ENCODE peak calls at places on chromosome 18, in four cellular contexts. F, P, U and Q are unnamed samples.

GRCh38 chr18:48761582-48761981 is 189.2 kb downstream of the SMAD7 start:
- DNase-seq in U (no peak), F (no peak), P (no peak), Q (no peak)

GRCh38 chr18:13564579-13564978 is 161.8 kb downstream of the FAM210A start:
- DNase-seq in P (peak; percentile 54), F (peak; percentile 3), U (peak; percentile 70), Q (peak; percentile 70)

GRCh38 chr18:76620326-76620813 is 125.3 kb upstream of the ZNF516 start:
- DNase-seq in F (peak; percentile 72), P (peak; percentile 47), U (peak; percentile 64), Q (peak; percentile 91)

GRCh38 chr18:70553245-70553960 is 264.6 kb downstream of the SOCS6 start:
- DNase-seq in F (peak; percentile 24), U (no peak), P (no peak), Q (no peak)

GRCh38 chr18:10205136-10205535 is 249.3 kb upstream of the APCDD1 start:
- DNase-seq in U (no peak), P (no peak), F (no peak), Q (peak; percentile 62)

GRCh38 chr18:13611058-13611615 is 115.2 kb downstream of the FAM210A start:
- DNase-seq in U (peak; percentile 67), P (no peak), F (peak; percentile 2), Q (peak; percentile 86)

GRCh38 chr18:45631077-45631476 is 15.8 kb downstream of the SLC14A2 start:
- DNase-seq in F (no peak), U (no peak), P (no peak), Q (no peak)

GRCh38 chr18:59932401-59932800 is 32.6 kb downstream of the PMAIP1 start:
- DNase-seq in P (no peak), F (no peak), U (no peak), Q (no peak)

GRCh38 chr18:2826581-2826980 is 20.2 kb upstream of the EMILIN2 start:
- DNase-seq in F (no peak), P (no peak), U (no peak), Q (peak; percentile 61)

GRCh38 chr18:78583739-78584066 is 395.9 kb upstream of the SALL3 start:
- DNase-seq in U (no peak), P (no peak), F (no peak), Q (no peak)

GRCh38 chr18:12703714-12704113 is 872 bp downstream of the PSMG2 start:
- DNase-seq in F (no peak), U (no peak), P (no peak), Q (no peak)

GRCh38 chr18:80229766-80230745 is 17.3 kb downstream of the PARD6G start:
- DNase-seq in F (no peak), P (no peak), U (no peak), Q (no peak)